ENCODE peak calls at places on chromosomes 11 and 22, in nine cellular contexts. One of them, this sample, is unnamed.
A peak's percentile ranks its signal among the peaks of the same experiment; 100 is the strongest.

GRCh38 chr11:47083913-47084312 is 92.8 kb downstream of the ARFGAP2 start:
- DNase-seq in neural progenitor cell: no peak
- DNase-seq in ELR: peak; percentile 78
- DNase-seq in psoas muscle: no peak
- DNase-seq in ACHN: no peak
- DNase-seq in IMR-90: peak; percentile 81
- DNase-seq in AG10803: peak; percentile 88
- DNase-seq in activated naive CD4-positive, alpha-beta T cell treated with anti-CD3 and anti-CD28 coated beads for 36 hours: no peak
- DNase-seq in activated CD4-positive, alpha-beta T cell treated with anti-CD3 and anti-CD28 coated beads, Interleukin-2, amount 50 U/mL, for 48 hours: no peak
- DNase-seq in this sample: no peak

GRCh38 chr11:127003260-127003981 is 2.9 kb upstream of the KIRREL3 start:
- DNase-seq in neural progenitor cell: peak; percentile 94
- DNase-seq in ELR: peak; percentile 83
- DNase-seq in psoas muscle: no peak
- DNase-seq in ACHN: peak; percentile 82
- DNase-seq in IMR-90: peak; percentile 58
- DNase-seq in AG10803: peak; percentile 37
- DNase-seq in activated naive CD4-positive, alpha-beta T cell treated with anti-CD3 and anti-CD28 coated beads for 36 hours: no peak
- DNase-seq in activated CD4-positive, alpha-beta T cell treated with anti-CD3 and anti-CD28 coated beads, Interleukin-2, amount 50 U/mL, for 48 hours: peak; percentile 3
- DNase-seq in this sample: no peak

GRCh38 chr11:2207773-2208621 is 36.4 kb upstream of the TH start:
- DNase-seq in neural progenitor cell: no peak
- DNase-seq in ELR: no peak
- DNase-seq in psoas muscle: no peak
- DNase-seq in ACHN: no peak
- DNase-seq in IMR-90: no peak
- DNase-seq in AG10803: no peak
- DNase-seq in activated naive CD4-positive, alpha-beta T cell treated with anti-CD3 and anti-CD28 coated beads for 36 hours: peak; percentile 2
- DNase-seq in activated CD4-positive, alpha-beta T cell treated with anti-CD3 and anti-CD28 coated beads, Interleukin-2, amount 50 U/mL, for 48 hours: no peak
- DNase-seq in this sample: no peak

GRCh38 chr22:38239101-38239761 is 33.6 kb downstream of the TMEM184B start:
- DNase-seq in neural progenitor cell: no peak
- DNase-seq in ELR: peak; percentile 98
- DNase-seq in psoas muscle: no peak
- DNase-seq in ACHN: peak; percentile 65
- DNase-seq in IMR-90: peak; percentile 98
- DNase-seq in AG10803: peak; percentile 98
- DNase-seq in activated naive CD4-positive, alpha-beta T cell treated with anti-CD3 and anti-CD28 coated beads for 36 hours: no peak
- DNase-seq in activated CD4-positive, alpha-beta T cell treated with anti-CD3 and anti-CD28 coated beads, Interleukin-2, amount 50 U/mL, for 48 hours: no peak
- DNase-seq in this sample: no peak

GRCh38 chr11:69382131-69383128 is 88.5 kb downstream of the MYEOV start:
- DNase-seq in neural progenitor cell: no peak
- DNase-seq in ELR: no peak
- DNase-seq in psoas muscle: peak; percentile 55
- DNase-seq in ACHN: no peak
- DNase-seq in IMR-90: no peak
- DNase-seq in AG10803: no peak
- DNase-seq in activated naive CD4-positive, alpha-beta T cell treated with anti-CD3 and anti-CD28 coated beads for 36 hours: no peak
- DNase-seq in activated CD4-positive, alpha-beta T cell treated with anti-CD3 and anti-CD28 coated beads, Interleukin-2, amount 50 U/mL, for 48 hours: no peak
- DNase-seq in this sample: peak; percentile 29

GRCh38 chr11:117871160-117871559 is 5.3 kb downstream of the FXYD6 start:
- DNase-seq in neural progenitor cell: no peak
- DNase-seq in ELR: no peak
- DNase-seq in psoas muscle: no peak
- DNase-seq in ACHN: no peak
- DNase-seq in IMR-90: no peak
- DNase-seq in AG10803: no peak
- DNase-seq in activated naive CD4-positive, alpha-beta T cell treated with anti-CD3 and anti-CD28 coated beads for 36 hours: no peak
- DNase-seq in activated CD4-positive, alpha-beta T cell treated with anti-CD3 and anti-CD28 coated beads, Interleukin-2, amount 50 U/mL, for 48 hours: no peak
- DNase-seq in this sample: no peak

GRCh38 chr11:134342572-134343340 is 11.0 kb downstream of the GLB1L2 start:
- DNase-seq in neural progenitor cell: no peak
- DNase-seq in ELR: no peak
- DNase-seq in psoas muscle: no peak
- DNase-seq in ACHN: no peak
- DNase-seq in IMR-90: no peak
- DNase-seq in AG10803: no peak
- DNase-seq in activated naive CD4-positive, alpha-beta T cell treated with anti-CD3 and anti-CD28 coated beads for 36 hours: no peak
- DNase-seq in activated CD4-positive, alpha-beta T cell treated with anti-CD3 and anti-CD28 coated beads, Interleukin-2, amount 50 U/mL, for 48 hours: no peak
- DNase-seq in this sample: no peak

GRCh38 chr11:105092255-105093239 is 47.0 kb downstream of the CARD18 start:
- DNase-seq in neural progenitor cell: no peak
- DNase-seq in ELR: peak; percentile 35
- DNase-seq in psoas muscle: no peak
- DNase-seq in ACHN: no peak
- DNase-seq in IMR-90: peak; percentile 20
- DNase-seq in AG10803: no peak
- DNase-seq in activated naive CD4-positive, alpha-beta T cell treated with anti-CD3 and anti-CD28 coated beads for 36 hours: no peak
- DNase-seq in activated CD4-positive, alpha-beta T cell treated with anti-CD3 and anti-CD28 coated beads, Interleukin-2, amount 50 U/mL, for 48 hours: no peak
- DNase-seq in this sample: no peak

This sample was measured in erythroblast.